ENCODE peak calls at places on chromosomes 13 and 19, in five cellular contexts. X, J, B, M and W are unnamed samples.

GRCh38 chr13:23455401-23456185 is 22.1 kb upstream of the SACS start:
- DNase-seq in X (no peak), J (no peak), M (no peak), B (no peak), W (no peak)

GRCh38 chr19:44988896-44989563 is 12.2 kb upstream of the RELB start:
- DNase-seq in J (peak; percentile 80), M (peak; percentile 52), B (peak; percentile 26), X (no peak), W (peak; percentile 59)

GRCh38 chr13:67402546-67402945 is 172.4 kb upstream of the PCDH9 start:
- DNase-seq in M (no peak), B (no peak), X (no peak), J (no peak), W (no peak)

GRCh38 chr19:55368701-55369563 is 1.3 kb downstream of the IL11 start:
- DNase-seq in B (no peak), X (no peak), J (peak; percentile 81), M (no peak), W (no peak)

GRCh38 chr13:25203256-25203794 is 31.2 kb upstream of the AMER2 start:
- DNase-seq in B (no peak), M (no peak), X (no peak), J (no peak), W (no peak)

GRCh38 chr19:5308471-5309437 is 31.9 kb downstream of the PTPRS start:
- DNase-seq in X (no peak), J (peak; percentile 62), B (peak; percentile 79), M (no peak), W (peak; percentile 69)

GRCh38 chr13:51158923-51159322 is 47.8 kb upstream of the C13orf42 start:
- DNase-seq in B (no peak), J (no peak), X (no peak), M (no peak), W (peak; percentile 9)

GRCh38 chr19:44684892-44685847 is 13.8 kb upstream of the CEACAM16 start:
- DNase-seq in J (peak; percentile 47), M (peak; percentile 37), B (peak; percentile 95), X (no peak), W (peak; percentile 97)

GRCh38 chr13:40940841-40941240 is 78.3 kb downstream of the ELF1 start:
- DNase-seq in J (no peak), B (no peak), M (no peak), X (no peak), W (no peak)

GRCh38 chr13:103255587-103256301 is 189.5 kb upstream of the SLC10A2 start:
- DNase-seq in B (no peak), X (no peak), M (no peak), J (no peak), W (no peak)

GRCh38 chr19:4181053-4181508 is 1.3 kb downstream of the SIRT6 start:
- DNase-seq in B (no peak), X (no peak), J (peak; percentile 73), M (no peak), W (no peak)

GRCh38 chr19:6260912-6261636 is 18.7 kb downstream of the MLLT1 start:
- DNase-seq in J (peak; percentile 60), M (peak; percentile 28), X (no peak), B (no peak), W (peak; percentile 44)

GRCh38 chr13:114122591-114123211 is 9.7 kb downstream of the RASA3 start:
- DNase-seq in B (no peak), J (no peak), M (no peak), X (no peak), W (no peak)

GRCh38 chr19:34549833-34550232 is 68.3 kb downstream of the WTIP start:
- DNase-seq in J (no peak), M (no peak), X (no peak), B (no peak), W (no peak)

GRCh38 chr13:42001580-42001979 is 40.7 kb upstream of the VWA8 start:
- DNase-seq in B (no peak), M (no peak), X (no peak), J (no peak), W (no peak)

GRCh38 chr13:51348069-51348967 is 8.8 kb downstream of the SERPINE3 start:
- DNase-seq in J (no peak), B (no peak), X (no peak), M (no peak), W (no peak)

GRCh38 chr19:3057275-3057714 is 5.0 kb downstream of the TLE5 start:
- DNase-seq in M (no peak), X (no peak), J (no peak), B (no peak), W (no peak)

GRCh38 chr19:34808566-34808965 is 35.6 kb upstream of the ZNF599 start:
- DNase-seq in M (no peak), X (no peak), B (no peak), J (no peak), W (peak; percentile 13)

GRCh38 chr19:36225219-36225892 is 10.4 kb downstream of the ZNF146 start:
- DNase-seq in X (no peak), J (no peak), M (no peak), B (no peak), W (peak; percentile 72)

GRCh38 chr13:110307697-110308376 is 753 bp downstream of the COL4A2 start:
- DNase-seq in B (no peak), J (no peak), X (no peak), M (no peak), W (peak; percentile 60)
- H3K79me2 ChIP-seq in B (no peaks in the 10 kb centered on the region), J (no peaks in the 10 kb centered on the region), X (no peaks in the 10 kb centered on the region), M (no peaks in the 10 kb centered on the region), W (peaks cover 96% of the 10 kb centered on the region)

GRCh38 chr19:38420935-38421334 is 5.1 kb downstream of the RASGRP4 start:
- DNase-seq in M (no peak), J (no peak), X (no peak), B (no peak), W (no peak)
- TF ChIP-seq POLR2A in M (no peak), J (no peak), X (no peak), B (no peak), W (no peak)

GRCh38 chr13:27043013-27043412 is 128.6 kb downstream of the USP12 start:
- DNase-seq in M (peak; percentile 24), X (no peak), J (no peak), B (peak; percentile 83), W (peak; percentile 64)
- H3K4me2 ChIP-seq in M (no peak overlapping the region), X (no peak overlapping the region), J (no peak overlapping the region), B (peak overlapping the region; percentile 68), W (no peak overlapping the region)

DNA sequence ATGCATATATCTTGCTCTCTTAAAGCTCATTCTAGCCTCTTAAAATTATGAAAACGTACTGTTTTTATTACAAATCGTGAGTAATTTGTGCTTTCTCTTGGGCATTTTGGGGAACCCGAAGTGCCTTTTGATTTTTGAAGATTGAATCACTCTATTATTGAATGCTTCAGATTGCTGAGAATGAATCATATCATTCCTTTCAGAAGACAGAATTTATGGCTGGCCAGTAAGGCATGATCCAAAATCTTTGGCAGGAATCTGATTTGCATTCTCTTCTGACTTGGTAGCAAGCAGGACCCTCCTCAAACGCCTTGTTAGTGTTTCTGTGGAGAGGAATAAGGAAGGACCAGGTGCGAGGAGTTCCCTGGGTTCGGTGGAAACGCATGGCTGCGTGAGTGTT is 49.5 kb downstream of the STARD13 start:
- DNase-seq in M (no peak), J (no peak), B (no peak), X (no peak), W (peak; percentile 59)
- H3K79me2 ChIP-seq in M (no peaks in the 10 kb centered on the region), J (no peaks in the 10 kb centered on the region), B (no peaks in the 10 kb centered on the region), X (no peaks in the 10 kb centered on the region), W (peaks cover 70% of the 10 kb centered on the region)

GRCh38 chr19:17220207-17220758 is 5.1 kb downstream of the USE1 start:
- DNase-seq in X (no peak), J (peak; percentile 69), M (no peak), B (no peak), W (peak; percentile 35)

GRCh38 chr19:17227798-17228367 is 1.9 kb downstream of the OCEL1 start:
- DNase-seq in M (no peak), B (no peak), X (no peak), J (peak; percentile 44), W (no peak)

GRCh38 chr19:17225051-17225450 is 975 bp upstream of the OCEL1 start:
- DNase-seq in X (no peak), J (no peak), M (no peak), B (no peak), W (no peak)

GRCh38 chr19:17229890-17230289 is 3.9 kb downstream of the OCEL1 start:
- DNase-seq in X (no peak), J (no peak), M (no peak), B (no peak), W (no peak)

GRCh38 chr19:17226002-17226933 is at the start of gene OCEL1:
- DNase-seq in J (peak; percentile 93), X (peak; percentile 92), M (peak; percentile 95), B (peak; percentile 95), W (peak; percentile 98)
- TF ChIP-seq POLR2A in J (peak; percentile 91), X (peak; percentile 92), M (peak; percentile 97), B (peak; percentile 77), W (peak; percentile 85)

GRCh38 chr19:1362385-1363257 is 21.1 kb upstream of the NDUFS7 start:
- DNase-seq in M (no peak), X (no peak), B (no peak), J (no peak), W (no peak)
- H3K4me2 ChIP-seq in M (no peak overlapping the region), X (peak overlapping the region; percentile 84), B (no peak overlapping the region), J (no peak overlapping the region), W (no peak overlapping the region)

GRCh38 chr13:109769275-109769674 is 17.1 kb downstream of the IRS2 start:
- DNase-seq in X (no peak), J (no peak), M (no peak), B (no peak), W (no peak)
- H3K79me2 ChIP-seq in X (no peaks in the 10 kb centered on the region), J (no peaks in the 10 kb centered on the region), M (no peaks in the 10 kb centered on the region), B (peaks cover 23% of the 10 kb centered on the region), W (no peaks in the 10 kb centered on the region)

GRCh38 chr19:42244452-42245220 is 2.2 kb upstream of the GSK3A start:
- DNase-seq in M (peak; percentile 93), X (peak; percentile 85), B (peak; percentile 93), J (peak; percentile 80), W (peak; percentile 96)
- TF ChIP-seq POLR2A in M (peak; percentile 33), X (peak; percentile 63), B (peak; percentile 63), J (peak; percentile 63), W (no peak)

DNA sequence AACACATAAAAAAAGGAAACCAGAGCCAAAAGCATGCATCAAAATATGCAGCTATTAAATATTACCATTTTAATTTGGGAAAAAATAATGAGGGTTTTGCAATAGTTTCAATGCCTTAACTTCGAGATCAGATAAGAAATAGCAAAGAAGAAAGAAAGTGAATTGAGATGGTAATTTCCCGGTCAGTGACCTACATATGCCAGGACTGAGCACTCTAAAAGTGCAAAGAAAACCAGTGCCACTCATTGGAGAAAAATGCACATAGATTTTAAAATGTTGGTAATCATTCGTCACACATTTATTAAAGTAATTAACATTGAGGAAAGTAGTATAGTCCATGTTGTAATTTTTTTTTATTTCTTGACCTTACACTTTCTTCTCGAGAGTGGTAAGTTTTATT is 944.2 kb downstream of the EFNB2 start:
- DNase-seq in M (no peak), J (no peak), B (no peak), X (no peak), W (no peak)
- H3K4me2 ChIP-seq in M (no peak overlapping the region), J (no peak overlapping the region), B (no peak overlapping the region), X (no peak overlapping the region), W (no peak overlapping the region)